ENCODE peak calls at places on chromosome 5, in ten cellular contexts. C, U, P, Y, X, T, I, V, B and E are unnamed samples.

GRCh38 chr5:115372121-115372520 is 75.7 kb upstream of the CCDC112 start:
- DNase-seq in C (no peak), U (no peak), P (no peak), Y (no peak), X (peak; percentile 59), T (no peak), I (no peak), V (no peak), B (no peak), E (no peak)

GRCh38 chr5:134509308-134510040 is 16.0 kb upstream of the JADE2 start:
- DNase-seq in C (peak; percentile 44), U (no peak), P (peak; percentile 86), Y (peak; percentile 94), X (peak; percentile 81), T (no peak), I (no peak), V (no peak), B (no peak), E (no peak)

GRCh38 chr5:179765400-179765799 is 28.4 kb upstream of the LTC4S start:
- DNase-seq in C (peak; percentile 81), U (no peak), P (no peak), Y (peak; percentile 89), X (peak; percentile 52), T (no peak), I (no peak), V (peak; percentile 20), B (peak; percentile 36), E (peak; percentile 18)

GRCh38 chr5:172695431-172696054 is 54.5 kb downstream of the NEURL1B start:
- DNase-seq in C (peak; percentile 60), U (no peak), P (no peak), Y (no peak), X (no peak), T (no peak), I (no peak), V (no peak), B (no peak), E (no peak)

GRCh38 chr5:35470866-35471265 is 146.8 kb upstream of the SPEF2 start:
- DNase-seq in C (no peak), U (no peak), P (no peak), Y (peak; percentile 3), X (no peak), T (no peak), I (no peak), V (no peak), B (no peak), E (no peak)

GRCh38 chr5:6107675-6108539 is 270.4 kb downstream of the MED10 start:
- DNase-seq in C (no peak), U (no peak), P (no peak), Y (no peak), X (no peak), T (no peak), I (no peak), V (no peak), B (no peak), E (no peak)

GRCh38 chr5:143554194-143554717 is 150.8 kb upstream of the NR3C1 start:
- DNase-seq in C (no peak), U (no peak), P (peak; percentile 35), Y (peak; percentile 96), X (no peak), T (no peak), I (no peak), V (no peak), B (peak; percentile 79), E (no peak)

GRCh38 chr5:61850696-61851095 is 455.3 kb upstream of the KIF2A start:
- DNase-seq in C (no peak), U (no peak), P (no peak), Y (no peak), X (no peak), T (no peak), I (no peak), V (no peak), B (no peak), E (no peak)

GRCh38 chr5:121189569-121190305 is 661.9 kb upstream of the FTMT start:
- DNase-seq in C (no peak), U (no peak), P (no peak), Y (peak; percentile 1), X (no peak), T (no peak), I (no peak), V (no peak), B (no peak), E (no peak)

GRCh38 chr5:141039517-141039916 is 11.7 kb upstream of the PCDHB1 start:
- DNase-seq in C (no peak), U (no peak), P (no peak), Y (no peak), X (no peak), T (no peak), I (no peak), V (no peak), B (no peak), E (no peak)

GRCh38 chr5:91957671-91958070 is 574.6 kb upstream of the ARRDC3 start:
- DNase-seq in C (peak; percentile 19), U (no peak), P (no peak), Y (no peak), X (no peak), T (no peak), I (no peak), V (no peak), B (peak; percentile 19), E (no peak)

GRCh38 chr5:134349463-134349862 is 17.5 kb downstream of the CDKL3 start:
- DNase-seq in C (no peak), U (no peak), P (no peak), Y (no peak), X (no peak), T (no peak), I (no peak), V (no peak), B (no peak), E (no peak)

GRCh38 chr5:146825033-146825432 is 53.5 kb downstream of the PPP2R2B start:
- DNase-seq in C (no peak), U (no peak), P (no peak), Y (no peak), X (peak; percentile 6), T (no peak), I (no peak), V (no peak), B (no peak), E (no peak)

GRCh38 chr5:83974151-83974822 is 253.6 kb upstream of the HAPLN1 start:
- DNase-seq in C (no peak), U (no peak), P (no peak), Y (peak; percentile 52), X (no peak), T (no peak), I (no peak), V (no peak), B (no peak), E (no peak)

GRCh38 chr5:10779592-10779991 is 18.6 kb upstream of the DAP start:
- DNase-seq in C (no peak), U (no peak), P (no peak), Y (no peak), X (no peak), T (no peak), I (no peak), V (no peak), B (no peak), E (no peak)

GRCh38 chr5:102603670-102604069 is 104.9 kb upstream of the SLCO6A1 start:
- DNase-seq in C (no peak), U (no peak), P (no peak), Y (no peak), X (no peak), T (no peak), I (no peak), V (no peak), B (no peak), E (no peak)

GRCh38 chr5:37184748-37185364 is 64.3 kb downstream of the CPLANE1 start:
- DNase-seq in C (no peak), U (no peak), P (no peak), Y (no peak), X (no peak), T (no peak), I (no peak), V (no peak), B (no peak), E (no peak)

GRCh38 chr5:17221843-17222614 is 4.6 kb downstream of the BASP1 start:
- DNase-seq in C (no peak), U (no peak), P (no peak), Y (peak; percentile 42), X (no peak), T (no peak), I (no peak), V (no peak), B (no peak), E (no peak)

GRCh38 chr5:98214240-98215051 is 559.0 kb upstream of the RGMB start:
- DNase-seq in C (peak; percentile 33), U (no peak), P (peak; percentile 19), Y (peak; percentile 92), X (no peak), T (no peak), I (no peak), V (no peak), B (peak; percentile 73), E (no peak)